ENCODE peak calls at places on chromosomes 7 and 10, in six cellular contexts. One of them, this sample, is unnamed.

GRCh38 chr10:73810735-73811465 is 498 bp downstream of the NDST2 start:
- DNase-seq in GM12865: peak
- DNase-seq in kidney epithelial cell: no peak
- DNase-seq in adrenal gland: no peak
- DNase-seq in WERI-Rb-1: no peak
- DNase-seq in RWPE2: no peak
- DNase-seq in this sample: no peak

GRCh38 chr7:29471444-29472138 is 92.0 kb upstream of the PRR15 start:
- DNase-seq in GM12865: no peak
- DNase-seq in kidney epithelial cell: no peak
- DNase-seq in adrenal gland: no peak
- DNase-seq in WERI-Rb-1: peak
- DNase-seq in RWPE2: no peak
- DNase-seq in this sample: no peak

GRCh38 chr7:50976064-50976463 is 193.4 kb upstream of the GRB10 start:
- DNase-seq in GM12865: no peak
- DNase-seq in kidney epithelial cell: no peak
- DNase-seq in adrenal gland: no peak
- DNase-seq in WERI-Rb-1: no peak
- DNase-seq in RWPE2: no peak
- DNase-seq in this sample: no peak

GRCh38 chr10:100341953-100342626 is 4.9 kb upstream of the SCD start:
- DNase-seq in GM12865: peak
- DNase-seq in kidney epithelial cell: no peak
- DNase-seq in adrenal gland: peak
- DNase-seq in WERI-Rb-1: peak
- DNase-seq in RWPE2: no peak
- DNase-seq in this sample: no peak

GRCh38 chr10:103784089-103784488 is 71.3 kb downstream of the SH3PXD2A start:
- DNase-seq in GM12865: no peak
- DNase-seq in kidney epithelial cell: no peak
- DNase-seq in adrenal gland: no peak
- DNase-seq in WERI-Rb-1: no peak
- DNase-seq in RWPE2: no peak
- DNase-seq in this sample: no peak

GRCh38 chr10:45453639-45454250 is 79.7 kb downstream of the ALOX5 start:
- DNase-seq in GM12865: no peak
- DNase-seq in kidney epithelial cell: no peak
- DNase-seq in adrenal gland: no peak
- DNase-seq in WERI-Rb-1: no peak
- DNase-seq in RWPE2: no peak
- DNase-seq in this sample: no peak

GRCh38 chr10:50990568-50991495 is 83.5 kb upstream of the PRKG1 start:
- DNase-seq in GM12865: no peak
- DNase-seq in kidney epithelial cell: peak
- DNase-seq in adrenal gland: peak
- DNase-seq in WERI-Rb-1: no peak
- DNase-seq in RWPE2: no peak
- DNase-seq in this sample: no peak

GRCh38 chr10:123521556-123521955 is 144.6 kb upstream of the GPR26 start:
- DNase-seq in GM12865: no peak
- DNase-seq in kidney epithelial cell: no peak
- DNase-seq in adrenal gland: no peak
- DNase-seq in WERI-Rb-1: no peak
- DNase-seq in RWPE2: no peak
- DNase-seq in this sample: no peak

GRCh38 chr7:1505731-1506550 is 1.8 kb upstream of the INTS1 start:
- DNase-seq in GM12865: peak
- DNase-seq in kidney epithelial cell: no peak
- DNase-seq in adrenal gland: peak
- DNase-seq in WERI-Rb-1: peak
- DNase-seq in RWPE2: peak
- DNase-seq in this sample: no peak

GRCh38 chr10:88461426-88461825 is 121.7 kb downstream of the RNLS start:
- DNase-seq in GM12865: no peak
- DNase-seq in kidney epithelial cell: no peak
- DNase-seq in adrenal gland: no peak
- DNase-seq in WERI-Rb-1: no peak
- DNase-seq in RWPE2: no peak
- DNase-seq in this sample: no peak

GRCh38 chr10:102645741-102646609 is 1.7 kb downstream of the TRIM8 start:
- DNase-seq in GM12865: peak
- DNase-seq in kidney epithelial cell: no peak
- DNase-seq in adrenal gland: peak
- DNase-seq in WERI-Rb-1: peak
- DNase-seq in RWPE2: peak
- DNase-seq in this sample: peak

GRCh38 chr7:94364816-94365215 is 29.9 kb upstream of the COL1A2 start:
- DNase-seq in GM12865: no peak
- DNase-seq in kidney epithelial cell: no peak
- DNase-seq in adrenal gland: no peak
- DNase-seq in WERI-Rb-1: no peak
- DNase-seq in RWPE2: no peak
- DNase-seq in this sample: no peak

GRCh38 chr7:134482858-134483257 is 24.0 kb upstream of the AKR1B1 start:
- DNase-seq in GM12865: no peak
- DNase-seq in kidney epithelial cell: no peak
- DNase-seq in adrenal gland: no peak
- DNase-seq in WERI-Rb-1: no peak
- DNase-seq in RWPE2: no peak
- DNase-seq in this sample: no peak

DNA sequence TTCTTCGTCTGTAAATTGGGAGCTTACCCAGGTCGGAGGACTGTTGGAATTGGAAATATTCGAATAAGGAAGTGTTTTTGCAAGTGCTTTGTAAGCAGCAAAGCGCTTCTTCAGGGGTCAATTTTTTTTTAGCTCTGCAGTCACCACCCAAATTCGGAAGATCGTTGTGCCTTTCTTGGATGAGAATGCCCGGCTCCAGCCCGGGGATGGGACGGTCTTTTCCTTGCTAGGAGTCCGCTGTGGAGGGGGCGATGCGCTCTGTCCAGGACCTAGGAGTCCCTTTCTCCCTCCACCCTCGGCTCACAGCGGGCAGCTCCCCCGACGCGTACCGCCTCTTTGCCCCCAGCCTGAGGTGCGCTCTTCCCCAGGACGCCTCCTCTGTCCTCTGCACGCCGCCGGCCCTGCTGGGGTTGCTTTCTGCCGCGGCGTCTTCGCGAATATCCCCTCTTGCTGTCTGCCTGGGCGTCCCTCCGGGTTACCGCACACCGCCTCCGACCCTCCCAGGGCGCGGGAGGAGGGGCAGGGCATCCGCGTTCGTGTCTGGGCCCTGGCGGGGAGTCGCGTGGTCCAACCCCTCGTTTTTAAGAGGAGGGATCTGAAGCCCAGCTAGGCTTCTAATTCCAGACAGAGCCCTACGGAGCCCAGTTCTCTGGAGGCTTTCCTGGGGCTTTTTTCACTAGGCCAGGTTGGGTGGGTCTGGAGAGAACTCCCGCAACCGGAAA is 167.1 kb downstream of the UBE2H start:
- DNase-seq in GM12865: no peak
- DNase-seq in kidney epithelial cell: no peak
- DNase-seq in adrenal gland: no peak
- DNase-seq in WERI-Rb-1: no peak
- DNase-seq in RWPE2: peak
- DNase-seq in this sample: no peak
- H3K4me3 ChIP-seq in GM12865: no peak
- H3K4me3 ChIP-seq in kidney epithelial cell: no peak
- H3K4me3 ChIP-seq in adrenal gland: peak
- H3K4me3 ChIP-seq in WERI-Rb-1: no peak
- H3K4me3 ChIP-seq in RWPE2: no peak
- H3K4me3 ChIP-seq in this sample: no peak

GRCh38 chr7:151727579-151728285 is 149.2 kb downstream of the PRKAG2 start:
- DNase-seq in GM12865: peak
- DNase-seq in kidney epithelial cell: peak
- DNase-seq in adrenal gland: peak
- DNase-seq in WERI-Rb-1: no peak
- DNase-seq in RWPE2: peak
- DNase-seq in this sample: peak

GRCh38 chr7:151724920-151725584 is 151.9 kb downstream of the PRKAG2 start:
- DNase-seq in GM12865: no peak
- DNase-seq in kidney epithelial cell: no peak
- DNase-seq in adrenal gland: no peak
- DNase-seq in WERI-Rb-1: no peak
- DNase-seq in RWPE2: no peak
- DNase-seq in this sample: no peak

GRCh38 chr7:151724250-151724915 is 152.5 kb downstream of the PRKAG2 start:
- DNase-seq in GM12865: no peak
- DNase-seq in kidney epithelial cell: no peak
- DNase-seq in adrenal gland: no peak
- DNase-seq in WERI-Rb-1: no peak
- DNase-seq in RWPE2: no peak
- DNase-seq in this sample: no peak

GRCh38 chr7:151726875-151727578 is 149.9 kb downstream of the PRKAG2 start:
- DNase-seq in GM12865: no peak
- DNase-seq in kidney epithelial cell: no peak
- DNase-seq in adrenal gland: no peak
- DNase-seq in WERI-Rb-1: no peak
- DNase-seq in RWPE2: no peak
- DNase-seq in this sample: no peak

DNA sequence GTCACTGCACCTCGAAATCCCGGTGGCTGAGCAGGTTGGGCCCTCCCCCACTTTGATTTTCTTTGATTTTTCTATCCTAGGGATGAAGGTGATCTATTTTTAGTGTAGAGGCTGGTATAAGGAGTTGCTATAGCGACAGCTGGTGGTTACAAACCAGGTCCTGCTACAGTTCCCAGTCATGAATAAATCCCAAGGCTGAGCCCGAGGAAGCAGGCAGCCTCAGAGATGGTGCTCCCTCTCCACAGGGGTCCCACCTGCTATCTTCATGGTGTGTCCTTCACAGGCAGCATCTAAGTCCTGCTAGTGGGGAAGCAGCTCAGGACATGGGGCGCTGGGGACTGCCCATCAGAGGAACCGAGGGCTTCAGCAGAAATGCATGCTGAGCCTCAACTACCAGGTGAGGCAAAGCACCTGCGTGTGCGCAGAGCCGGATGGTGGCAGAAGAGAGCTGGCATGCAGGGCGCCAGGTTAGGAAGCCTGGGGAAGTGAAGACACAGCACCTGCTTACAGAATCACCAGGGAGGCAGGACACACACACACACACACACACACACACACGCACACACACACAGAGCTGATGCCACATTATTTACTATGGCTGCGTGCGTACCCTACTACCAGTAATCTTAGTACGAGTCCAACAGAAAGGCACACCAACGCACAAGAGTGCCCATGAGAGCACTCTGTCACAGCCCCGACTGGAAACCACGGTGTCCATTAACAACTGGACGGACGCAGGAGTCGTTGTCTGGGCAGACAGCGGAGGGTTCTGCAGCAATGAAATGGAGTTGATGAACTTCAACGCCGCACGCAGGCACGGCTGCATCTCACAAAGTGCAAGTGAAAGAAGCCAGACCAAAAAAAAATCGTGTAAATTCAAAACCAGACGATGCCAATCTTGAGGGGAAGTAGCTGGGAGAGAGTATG is 150.8 kb downstream of the PRKAG2 start:
- DNase-seq in GM12865: no peak
- DNase-seq in kidney epithelial cell: no peak
- DNase-seq in adrenal gland: no peak
- DNase-seq in WERI-Rb-1: peak
- DNase-seq in RWPE2: no peak
- DNase-seq in this sample: no peak
- TF ChIP-seq CTCF in GM12865: no peak
- TF ChIP-seq CTCF in kidney epithelial cell: no peak
- TF ChIP-seq CTCF in adrenal gland: no peak
- TF ChIP-seq CTCF in WERI-Rb-1: peak
- TF ChIP-seq CTCF in RWPE2: no peak
- TF ChIP-seq CTCF in this sample: peak

DNA sequence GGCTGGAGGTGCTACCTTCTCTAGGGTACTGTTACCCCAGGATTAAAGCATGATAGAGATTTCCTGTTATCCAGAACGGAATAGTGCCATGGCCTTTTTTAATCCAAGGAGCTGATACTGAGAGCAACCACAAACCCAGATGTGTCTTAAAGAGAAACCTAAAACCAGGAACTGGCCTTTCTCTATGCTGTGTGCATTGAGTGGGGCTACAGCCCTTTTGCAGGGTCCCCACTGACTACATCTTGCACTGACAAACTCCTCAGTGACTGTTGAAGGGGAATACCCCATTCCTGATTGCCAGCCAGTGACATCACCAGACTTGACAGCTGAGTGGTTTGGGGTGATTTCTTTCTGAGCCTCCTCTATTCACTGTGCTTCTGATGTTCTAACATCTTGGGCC is 81.9 kb upstream of the CAPZA2 start:
- DNase-seq in GM12865: no peak
- DNase-seq in kidney epithelial cell: no peak
- DNase-seq in adrenal gland: no peak
- DNase-seq in WERI-Rb-1: no peak
- DNase-seq in RWPE2: no peak
- DNase-seq in this sample: no peak
- H3K4me3 ChIP-seq in GM12865: no peak
- H3K4me3 ChIP-seq in kidney epithelial cell: no peak
- H3K4me3 ChIP-seq in adrenal gland: no peak
- H3K4me3 ChIP-seq in WERI-Rb-1: no peak
- H3K4me3 ChIP-seq in RWPE2: no peak
- H3K4me3 ChIP-seq in this sample: no peak

GRCh38 chr7:44999245-45000095 is 531 bp upstream of the CCM2 start:
- DNase-seq in GM12865: peak
- DNase-seq in kidney epithelial cell: peak
- DNase-seq in adrenal gland: peak
- DNase-seq in WERI-Rb-1: peak
- DNase-seq in RWPE2: peak
- DNase-seq in this sample: peak
- TF ChIP-seq CTCF in GM12865: peak
- TF ChIP-seq CTCF in kidney epithelial cell: no peak
- TF ChIP-seq CTCF in adrenal gland: peak
- TF ChIP-seq CTCF in WERI-Rb-1: no peak
- TF ChIP-seq CTCF in RWPE2: peak
- TF ChIP-seq CTCF in this sample: no peak

GRCh38 chr7:101128040-101128834 is 1.3 kb downstream of the SERPINE1 start:
- DNase-seq in GM12865: no peak
- DNase-seq in kidney epithelial cell: no peak
- DNase-seq in adrenal gland: no peak
- DNase-seq in WERI-Rb-1: no peak
- DNase-seq in RWPE2: no peak
- DNase-seq in this sample: no peak

GRCh38 chr7:101126651-101127459 is at the start of gene SERPINE1:
- DNase-seq in GM12865: peak
- DNase-seq in kidney epithelial cell: peak
- DNase-seq in adrenal gland: peak
- DNase-seq in WERI-Rb-1: no peak
- DNase-seq in RWPE2: peak
- DNase-seq in this sample: peak

GRCh38 chr7:101125989-101126650 is 784 bp upstream of the SERPINE1 start:
- DNase-seq in GM12865: peak
- DNase-seq in kidney epithelial cell: peak
- DNase-seq in adrenal gland: peak
- DNase-seq in WERI-Rb-1: no peak
- DNase-seq in RWPE2: peak
- DNase-seq in this sample: no peak

GRCh38 chr7:101127460-101128039 is 646 bp downstream of the SERPINE1 start:
- DNase-seq in GM12865: no peak
- DNase-seq in kidney epithelial cell: no peak
- DNase-seq in adrenal gland: no peak
- DNase-seq in WERI-Rb-1: no peak
- DNase-seq in RWPE2: no peak
- DNase-seq in this sample: no peak

GRCh38 chr7:101129603-101130117 is 2.8 kb downstream of the SERPINE1 start:
- DNase-seq in GM12865: no peak
- DNase-seq in kidney epithelial cell: no peak
- DNase-seq in adrenal gland: no peak
- DNase-seq in WERI-Rb-1: no peak
- DNase-seq in RWPE2: no peak
- DNase-seq in this sample: no peak
- H3K4me3 ChIP-seq in GM12865: no peak
- H3K4me3 ChIP-seq in kidney epithelial cell: no peak
- H3K4me3 ChIP-seq in adrenal gland: no peak
- H3K4me3 ChIP-seq in WERI-Rb-1: no peak
- H3K4me3 ChIP-seq in RWPE2: no peak
- H3K4me3 ChIP-seq in this sample: peak